ENCODE peak calls at places on chromosomes 3 and 15, in four cellular contexts. I is endothelial cell; R is mucosa of descending colon; O is CD8-positive, alpha-beta T cell. A is an unnamed sample.

GRCh38 chr3:194691481-194692281 is 6.0 kb downstream of the FAM43A start:
- DNase-seq in I (no peak), R (no peak), O (no peak), A (no peak)

GRCh38 chr15:41932511-41932910 is 38.7 kb upstream of the SPTBN5 start:
- DNase-seq in I (no peak), R (no peak), O (no peak), A (no peak)

GRCh38 chr3:160618878-160619277 is 53.5 kb upstream of the KPNA4 start:
- DNase-seq in I (no peak), R (no peak), O (no peak), A (no peak)

GRCh38 chr15:75073197-75073596 is 49.8 kb downstream of the PPCDC start:
- DNase-seq in I (no peak), R (no peak), O (no peak), A (no peak)

GRCh38 chr3:20739814-20740213 is 553.8 kb upstream of the SGO1 start:
- DNase-seq in I (no peak), R (no peak), O (no peak), A (no peak)

GRCh38 chr3:113533534-113533892 is 1.2 kb downstream of the SIDT1 start:
- DNase-seq in I (no peak), R (peak; percentile 30), O (peak; percentile 52), A (no peak)

GRCh38 chr3:177772908-177773557 is 575.8 kb upstream of the TBL1XR1 start:
- DNase-seq in I (no peak), R (no peak), O (no peak), A (no peak)

GRCh38 chr3:115321396-115321795 is 174.3 kb upstream of the ZBTB20 start:
- DNase-seq in I (no peak), R (no peak), O (no peak), A (no peak)

GRCh38 chr3:179447251-179447650 is 4.0 kb downstream of the GNB4 start:
- DNase-seq in I (no peak), R (no peak), O (no peak), A (no peak)

GRCh38 chr15:94206463-94207167 is 24.7 kb upstream of the MCTP2 start:
- DNase-seq in I (no peak), R (no peak), O (no peak), A (no peak)

GRCh38 chr15:71080166-71080565 is 35.1 kb upstream of the THSD4 start:
- DNase-seq in I (no peak), R (no peak), O (no peak), A (no peak)

GRCh38 chr3:173395073-173395411 is 2.5 kb upstream of the NLGN1 start:
- DNase-seq in I (no peak), R (no peak), O (no peak), A (peak; percentile 76)

GRCh38 chr3:107943860-107944543 is 146.8 kb downstream of the CD47 start:
- DNase-seq in I (no peak), R (no peak), O (no peak), A (no peak)

GRCh38 chr3:185958626-185959025 is 20.8 kb upstream of the TRA2B start:
- DNase-seq in I (no peak), R (no peak), O (no peak), A (no peak)

GRCh38 chr3:17515445-17516227 is 226.8 kb downstream of the TBC1D5 start:
- DNase-seq in I (no peak), R (no peak), O (no peak), A (peak; percentile 66)

GRCh38 chr15:40340038-40340739 is 550 bp downstream of the CCDC9B start:
- DNase-seq in I (no peak), R (peak; percentile 75), O (no peak), A (no peak)

GRCh38 chr3:60351481-60351880 is 899.8 kb downstream of the FHIT start:
- DNase-seq in I (no peak), R (no peak), O (no peak), A (no peak)

GRCh38 chr3:117545484-117545883 is 835.9 kb downstream of the TUSC7 start:
- DNase-seq in I (no peak), R (no peak), O (no peak), A (no peak)

GRCh38 chr3:134623615-134624245 is 27.1 kb downstream of the KY start:
- DNase-seq in I (no peak), R (no peak), O (peak; percentile 2), A (no peak)

GRCh38 chr15:38514601-38515000 is 50.0 kb downstream of the RASGRP1 start:
- DNase-seq in I (no peak), R (no peak), O (no peak), A (no peak)

GRCh38 chr15:70275461-70276138 is 177.9 kb upstream of the TLE3 start:
- DNase-seq in I (no peak), R (no peak), O (no peak), A (no peak)

GRCh38 chr15:60602323-60602722 is 123.4 kb upstream of the ICE2 start:
- DNase-seq in I (no peak), R (no peak), O (no peak), A (no peak)

GRCh38 chr3:112327371-112327951 is 5.5 kb upstream of the CD200 start:
- DNase-seq in I (peak; percentile 26), R (peak; percentile 74), O (no peak), A (no peak)

GRCh38 chr3:17840126-17840525 is 97.7 kb upstream of the TBC1D5 start:
- DNase-seq in I (no peak), R (no peak), O (no peak), A (no peak)

GRCh38 chr3:56940989-56941388 is 119.5 kb upstream of the SPATA12 start:
- DNase-seq in I (no peak), R (no peak), O (no peak), A (no peak)

GRCh38 chr3:175108613-175109151 is 249.5 kb downstream of the NAALADL2 start:
- DNase-seq in I (no peak), R (no peak), O (no peak), A (no peak)

GRCh38 chr3:12345141-12345561 is 56.3 kb downstream of the PPARG start:
- DNase-seq in I (no peak), R (no peak), O (no peak), A (peak; percentile 78)

GRCh38 chr3:9398715-9399708 is 1.6 kb downstream of the SETD5 start:
- DNase-seq in I (no peak), R (peak; percentile 44), O (no peak), A (peak; percentile 47)

GRCh38 chr3:187748050-187748481 is 2.8 kb upstream of the BCL6 start:
- DNase-seq in I (peak; percentile 97), R (peak; percentile 97), O (peak; percentile 92), A (peak; percentile 94)

GRCh38 chr15:51706347-51706746 is 25.0 kb downstream of the SCG3 start:
- DNase-seq in I (no peak), R (no peak), O (no peak), A (no peak)

GRCh38 chr3:52434491-52435115 is 10.3 kb downstream of the SEMA3G start:
- DNase-seq in I (no peak), R (no peak), O (no peak), A (no peak)

GRCh38 chr3:156132313-156132712 is 11.9 kb downstream of the KCNAB1 start:
- DNase-seq in I (no peak), R (no peak), O (no peak), A (no peak)

GRCh38 chr3:156140196-156140595 is 19.8 kb downstream of the KCNAB1 start:
- DNase-seq in I (no peak), R (no peak), O (no peak), A (no peak)

GRCh38 chr3:156131241-156131640 is 10.9 kb downstream of the KCNAB1 start:
- DNase-seq in I (no peak), R (no peak), O (no peak), A (no peak)

GRCh38 chr3:156131799-156132198 is 11.4 kb downstream of the KCNAB1 start:
- DNase-seq in I (no peak), R (no peak), O (no peak), A (no peak)

GRCh38 chr3:156135921-156136655 is 15.7 kb downstream of the KCNAB1 start:
- DNase-seq in I (no peak), R (no peak), O (no peak), A (no peak)
- TF ChIP-seq CTCF in I (peak; percentile 38), R (no peak), O (no peak), A (peak; percentile 52)

DNA sequence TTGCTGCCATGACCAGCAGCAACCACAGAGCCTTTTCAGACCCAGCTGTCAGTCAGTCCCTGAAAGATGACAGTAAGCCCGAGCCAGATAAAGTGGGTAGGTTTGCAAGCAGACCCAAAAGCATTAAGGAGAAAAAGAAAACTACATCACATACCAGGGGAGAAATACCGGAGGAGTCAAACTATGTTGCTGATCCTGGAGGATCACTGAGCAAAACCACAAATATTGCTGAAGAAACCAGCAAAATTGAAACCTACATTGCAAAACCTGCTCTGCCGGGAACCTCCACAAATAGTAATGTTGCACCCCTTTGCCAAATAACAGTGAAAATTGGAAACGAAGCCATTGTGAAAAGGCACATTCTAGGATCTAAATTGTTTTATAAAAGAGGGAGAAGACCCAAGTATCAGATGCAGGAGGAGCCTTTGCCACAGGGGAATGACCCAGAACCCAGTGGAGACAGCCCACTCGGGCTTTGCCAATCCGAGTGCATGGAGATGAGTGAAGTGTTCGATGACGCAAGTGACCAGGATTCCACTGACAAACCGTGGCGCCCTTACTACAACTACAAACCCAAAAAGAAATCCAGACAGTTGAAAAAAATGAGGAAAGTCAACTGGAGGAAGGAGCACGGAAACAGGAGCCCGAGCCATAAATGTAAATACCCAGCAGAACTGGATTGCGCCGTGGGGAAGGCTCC is 42.1 kb upstream of the RASA2 start:
- DNase-seq in I (no peak), R (no peak), O (no peak), A (no peak)
- TF ChIP-seq CTCF in I (no peak), R (no peak), O (no peak), A (no peak)

DNA sequence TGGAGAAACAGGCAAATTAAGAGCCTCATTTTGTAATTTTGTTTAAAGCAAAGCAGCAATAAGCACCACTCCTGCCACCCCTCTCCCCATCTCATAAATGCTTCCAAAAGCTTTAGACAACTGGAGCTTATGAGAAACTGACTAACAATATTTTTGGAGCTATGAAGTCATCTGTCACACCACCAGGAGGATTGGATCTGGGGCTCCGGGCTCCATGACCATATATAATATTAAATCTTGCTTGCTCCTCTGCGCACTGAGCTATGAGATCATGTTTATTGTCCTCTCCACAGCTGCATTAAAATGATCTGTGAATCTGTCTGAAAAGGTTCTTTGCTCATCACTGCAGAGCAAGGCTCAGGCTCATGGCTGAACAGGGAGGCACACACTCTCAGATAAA is 323.7 kb downstream of the ZNF621 start:
- DNase-seq in I (no peak), R (no peak), O (no peak), A (no peak)
- TF ChIP-seq CTCF in I (no peak), R (no peak), O (no peak), A (no peak)

DNA sequence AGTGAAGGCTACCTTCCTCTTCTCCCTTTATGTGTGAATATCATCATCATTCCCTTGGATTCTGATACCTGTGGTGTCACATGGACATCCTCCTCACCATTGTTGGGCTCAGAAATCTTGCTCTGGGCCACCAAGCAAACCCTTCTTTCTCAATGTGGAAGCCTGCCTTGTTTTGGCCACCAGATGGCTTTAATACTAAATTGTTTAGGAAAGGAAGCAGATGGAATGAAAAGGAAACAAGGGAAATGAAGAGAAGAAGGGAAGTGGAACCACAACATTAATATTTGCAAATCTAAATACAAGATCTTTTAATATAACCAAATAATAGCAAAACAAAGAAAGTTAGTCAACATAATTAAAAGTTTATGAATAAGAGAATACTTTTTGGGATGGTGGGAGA is 14.0 kb downstream of the FAM227B start:
- DNase-seq in I (no peak), R (no peak), O (no peak), A (no peak)
- TF ChIP-seq CTCF in I (no peak), R (no peak), O (no peak), A (no peak)

A was measured in PC-9.